ENCODE peak calls at places on chromosomes 12 and 14, in four cellular contexts. One of them, this sample, is unnamed.

GRCh38 chr12:30100736-30101135 is 317.0 kb upstream of the TMTC1 start:
- DNase-seq in GM12878: no peak
- DNase-seq in HepG2: no peak
- DNase-seq in K562: no peak
- DNase-seq in this sample: no peak

GRCh38 chr12:101414533-101415119 is 7.1 kb upstream of the ARL1 start:
- DNase-seq in GM12878: peak
- DNase-seq in HepG2: peak
- DNase-seq in K562: peak
- DNase-seq in this sample: peak

GRCh38 chr12:29275834-29276233 is 105.1 kb downstream of the ERGIC2 start:
- DNase-seq in GM12878: no peak
- DNase-seq in HepG2: no peak
- DNase-seq in K562: no peak
- DNase-seq in this sample: no peak

GRCh38 chr12:38961683-38962082 is 56.3 kb upstream of the CPNE8 start:
- DNase-seq in GM12878: no peak
- DNase-seq in HepG2: no peak
- DNase-seq in K562: no peak
- DNase-seq in this sample: no peak

GRCh38 chr14:34710006-34710405 is 4.4 kb downstream of the CFL2 start:
- DNase-seq in GM12878: no peak
- DNase-seq in HepG2: no peak
- DNase-seq in K562: no peak
- DNase-seq in this sample: no peak

GRCh38 chr12:51895378-51896135 is 7.7 kb downstream of the ANKRD33 start:
- DNase-seq in GM12878: no peak
- DNase-seq in HepG2: no peak
- DNase-seq in K562: no peak
- DNase-seq in this sample: no peak

GRCh38 chr14:59265808-59266207 is 77.3 kb downstream of the DAAM1 start:
- DNase-seq in GM12878: no peak
- DNase-seq in HepG2: no peak
- DNase-seq in K562: no peak
- DNase-seq in this sample: no peak

GRCh38 chr12:91058821-91059220 is 997 bp upstream of the KERA start:
- DNase-seq in GM12878: no peak
- DNase-seq in HepG2: no peak
- DNase-seq in K562: no peak
- DNase-seq in this sample: no peak

GRCh38 chr12:47867496-47867941 is 37.3 kb downstream of the VDR start:
- DNase-seq in GM12878: no peak
- DNase-seq in HepG2: no peak
- DNase-seq in K562: peak
- DNase-seq in this sample: no peak

GRCh38 chr14:102776761-102777710 is at the start of gene TRAF3:
- DNase-seq in GM12878: no peak
- DNase-seq in HepG2: no peak
- DNase-seq in K562: peak
- DNase-seq in this sample: peak

GRCh38 chr12:24899503-24900098 is 49.3 kb downstream of the BCAT1 start:
- DNase-seq in GM12878: no peak
- DNase-seq in HepG2: no peak
- DNase-seq in K562: no peak
- DNase-seq in this sample: no peak

GRCh38 chr14:33512201-33512600 is 438.7 kb downstream of the EGLN3 start:
- DNase-seq in GM12878: no peak
- DNase-seq in HepG2: no peak
- DNase-seq in K562: no peak
- DNase-seq in this sample: no peak

GRCh38 chr12:118055144-118055557 is 5.8 kb downstream of the WSB2 start:
- DNase-seq in GM12878: no peak
- DNase-seq in HepG2: peak
- DNase-seq in K562: peak
- DNase-seq in this sample: peak

GRCh38 chr12:82605115-82605514 is 81.6 kb upstream of the TMTC2 start:
- DNase-seq in GM12878: no peak
- DNase-seq in HepG2: no peak
- DNase-seq in K562: no peak
- DNase-seq in this sample: no peak

GRCh38 chr12:131672311-131672940 is 38.5 kb upstream of the SFSWAP start:
- DNase-seq in GM12878: no peak
- DNase-seq in HepG2: no peak
- DNase-seq in K562: no peak
- DNase-seq in this sample: no peak

GRCh38 chr14:42277840-42278239 is 671.2 kb downstream of the LRFN5 start:
- DNase-seq in GM12878: no peak
- DNase-seq in HepG2: no peak
- DNase-seq in K562: no peak
- DNase-seq in this sample: no peak

GRCh38 chr12:66647034-66647691 is 31.7 kb downstream of the GRIP1 start:
- DNase-seq in GM12878: no peak
- DNase-seq in HepG2: no peak
- DNase-seq in K562: no peak
- DNase-seq in this sample: no peak

GRCh38 chr12:103680591-103681065 is 93.6 kb downstream of the STAB2 start:
- DNase-seq in GM12878: no peak
- DNase-seq in HepG2: no peak
- DNase-seq in K562: peak
- DNase-seq in this sample: no peak

GRCh38 chr12:77724367-77724957 is 106.2 kb upstream of the NAV3 start:
- DNase-seq in GM12878: no peak
- DNase-seq in HepG2: peak
- DNase-seq in K562: no peak
- DNase-seq in this sample: no peak

GRCh38 chr12:23084236-23084995 is 459.4 kb downstream of the ETNK1 start:
- DNase-seq in GM12878: no peak
- DNase-seq in HepG2: peak
- DNase-seq in K562: peak
- DNase-seq in this sample: no peak

GRCh38 chr12:3630111-3630510 is 122.8 kb downstream of the CRACR2A start:
- DNase-seq in GM12878: no peak
- DNase-seq in HepG2: no peak
- DNase-seq in K562: no peak
- DNase-seq in this sample: no peak

GRCh38 chr14:71591929-71592328 is 340.3 kb upstream of the RGS6 start:
- DNase-seq in GM12878: no peak
- DNase-seq in HepG2: no peak
- DNase-seq in K562: no peak
- DNase-seq in this sample: no peak

GRCh38 chr14:54730156-54730961 is 163.4 kb downstream of the SAMD4A start:
- DNase-seq in GM12878: peak
- DNase-seq in HepG2: no peak
- DNase-seq in K562: no peak
- DNase-seq in this sample: no peak

GRCh38 chr12:69130064-69130463 is 109.3 kb upstream of the CPSF6 start:
- DNase-seq in GM12878: no peak
- DNase-seq in HepG2: no peak
- DNase-seq in K562: no peak
- DNase-seq in this sample: no peak
- TF ChIP-seq ESRRA in GM12878: no peak
- TF ChIP-seq ESRRA in HepG2: no peak
- TF ChIP-seq ESRRA in K562: no peak
- TF ChIP-seq ESRRA in this sample: no peak

DNA sequence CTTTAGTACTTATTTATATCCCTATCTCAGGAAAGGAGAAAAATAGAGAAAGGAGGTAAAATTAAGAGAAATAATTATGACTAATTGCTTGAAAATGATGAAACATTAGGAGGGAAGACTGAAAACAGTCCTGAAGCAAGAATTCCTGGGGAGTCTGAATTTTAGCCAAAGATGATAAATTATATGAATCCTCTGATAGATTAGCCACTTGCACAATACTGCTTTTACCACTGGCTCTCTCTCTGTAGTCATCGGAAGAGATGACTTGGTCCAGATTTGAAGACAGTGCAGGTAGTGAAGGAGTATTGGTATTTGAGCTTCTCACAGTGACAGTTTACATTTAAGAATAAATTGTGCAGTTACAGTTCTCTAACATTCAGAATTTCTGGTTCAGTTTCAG is 83.8 kb upstream of the CLEC14A start:
- DNase-seq in GM12878: no peak
- DNase-seq in HepG2: no peak
- DNase-seq in K562: no peak
- DNase-seq in this sample: no peak
- TF ChIP-seq CREM in GM12878: no peak
- TF ChIP-seq CREM in HepG2: no peak
- TF ChIP-seq CREM in K562: no peak
- TF ChIP-seq CREM in this sample: no peak

GRCh38 chr12:124098101-124098757 is 125.2 kb downstream of the ZNF664 start:
- DNase-seq in GM12878: no peak
- DNase-seq in HepG2: no peak
- DNase-seq in K562: no peak
- DNase-seq in this sample: no peak
- TF ChIP-seq ESRRA in GM12878: no peak
- TF ChIP-seq ESRRA in HepG2: no peak
- TF ChIP-seq ESRRA in K562: no peak
- TF ChIP-seq ESRRA in this sample: no peak

GRCh38 chr12:93135286-93136239 is 206.5 kb upstream of the EEA1 start:
- DNase-seq in GM12878: no peak
- DNase-seq in HepG2: peak
- DNase-seq in K562: no peak
- DNase-seq in this sample: no peak
- TF ChIP-seq CREM in GM12878: peak
- TF ChIP-seq CREM in HepG2: no peak
- TF ChIP-seq CREM in K562: no peak
- TF ChIP-seq CREM in this sample: no peak

This sample was measured in WTC11.